ENCODE peak calls at places on chromosomes 5 and 9, in eight cellular contexts. V, U, M, O, Q, K, T and P are unnamed samples.

GRCh38 chr9:80707120-80707519 is 982.2 kb downstream of the TLE1 start:
- DNase-seq in V (no peak), U (no peak), M (no peak), O (no peak), Q (no peak), K (no peak), T (peak; percentile 51), P (no peak)

GRCh38 chr9:1100945-1101344 is 50.8 kb downstream of the DMRT2 start:
- DNase-seq in V (peak; percentile 47), U (no peak), M (peak; percentile 69), O (no peak), Q (peak; percentile 70), K (peak; percentile 45), T (peak; percentile 16), P (no peak)

GRCh38 chr9:133556354-133556753 is 21.9 kb downstream of the ADAMTSL2 start:
- DNase-seq in V (no peak), U (no peak), M (no peak), O (no peak), Q (no peak), K (no peak), T (no peak), P (no peak)

GRCh38 chr5:43409809-43410271 is 2.4 kb downstream of the CCL28 start:
- DNase-seq in V (no peak), U (no peak), M (no peak), O (no peak), Q (no peak), K (no peak), T (no peak), P (no peak)

GRCh38 chr5:177432905-177433657 is 6.6 kb downstream of the GRK6 start:
- DNase-seq in V (no peak), U (no peak), M (peak; percentile 56), O (no peak), Q (no peak), K (no peak), T (no peak), P (no peak)

GRCh38 chr5:140642718-140643117 is 3.5 kb downstream of the TMCO6 start:
- DNase-seq in V (no peak), U (no peak), M (no peak), O (no peak), Q (no peak), K (peak; percentile 95), T (peak; percentile 45), P (no peak)

GRCh38 chr9:109934499-109935214 is 154.7 kb downstream of the PALM2AKAP2 start:
- DNase-seq in V (no peak), U (no peak), M (no peak), O (no peak), Q (no peak), K (peak; percentile 43), T (peak; percentile 85), P (no peak)

GRCh38 chr5:89929173-89929572 is 480.4 kb downstream of the CETN3 start:
- DNase-seq in V (no peak), U (no peak), M (no peak), O (no peak), Q (no peak), K (no peak), T (no peak), P (no peak)

GRCh38 chr9:92988215-92988731 is 41.0 kb downstream of the FGD3 start:
- DNase-seq in V (no peak), U (no peak), M (peak; percentile 23), O (no peak), Q (no peak), K (no peak), T (no peak), P (no peak)

GRCh38 chr5:67010684-67011409 is 185.8 kb downstream of the CD180 start:
- DNase-seq in V (no peak), U (no peak), M (no peak), O (no peak), Q (no peak), K (peak; percentile 43), T (peak; percentile 94), P (no peak)

GRCh38 chr5:139668064-139668880 is 20.1 kb downstream of the CXXC5 start:
- DNase-seq in V (no peak), U (peak; percentile 13), M (peak; percentile 75), O (no peak), Q (peak; percentile 54), K (peak; percentile 54), T (no peak), P (peak; percentile 54)

GRCh38 chr5:149439899-149440655 is 61.0 kb upstream of the IL17B start:
- DNase-seq in V (no peak), U (no peak), M (no peak), O (no peak), Q (peak; percentile 29), K (no peak), T (peak; percentile 47), P (no peak)

GRCh38 chr9:95772320-95773060 is 103.0 kb upstream of the ERCC6L2 start:
- DNase-seq in V (no peak), U (no peak), M (no peak), O (no peak), Q (peak; percentile 21), K (peak; percentile 84), T (peak; percentile 65), P (no peak)

GRCh38 chr9:84379740-84380139 is 39.2 kb upstream of the SLC28A3 start:
- DNase-seq in V (no peak), U (no peak), M (no peak), O (no peak), Q (no peak), K (peak; percentile 82), T (no peak), P (no peak)

GRCh38 chr5:3351581-3352442 is 243.8 kb upstream of the IRX1 start:
- DNase-seq in V (no peak), U (no peak), M (no peak), O (no peak), Q (no peak), K (no peak), T (no peak), P (no peak)
- TF ChIP-seq CTCF in V (no peak), U (no peak), M (no peak), O (no peak), Q (no peak), K (no peak), T (no peak), P (no peak)

GRCh38 chr9:98538203-98538602 is 170.5 kb downstream of the GABBR2 start:
- DNase-seq in V (no peak), U (no peak), M (no peak), O (no peak), Q (no peak), K (no peak), T (no peak), P (no peak)
- TF ChIP-seq CTCF in V (no peak), U (no peak), M (no peak), O (no peak), Q (no peak), K (no peak), T (peak; percentile 3), P (no peak)

GRCh38 chr5:75108931-75109596 is 56.7 kb upstream of the GCNT4 start:
- DNase-seq in V (no peak), U (no peak), M (no peak), O (no peak), Q (no peak), K (no peak), T (no peak), P (no peak)

GRCh38 chr5:75116836-75117235 is 64.5 kb upstream of the GCNT4 start:
- DNase-seq in V (no peak), U (no peak), M (no peak), O (no peak), Q (no peak), K (no peak), T (no peak), P (no peak)

GRCh38 chr5:75108515-75108914 is 56.2 kb upstream of the GCNT4 start:
- DNase-seq in V (no peak), U (no peak), M (no peak), O (no peak), Q (no peak), K (no peak), T (no peak), P (no peak)

GRCh38 chr5:75113354-75113753 is 61.0 kb upstream of the GCNT4 start:
- DNase-seq in V (no peak), U (no peak), M (no peak), O (no peak), Q (no peak), K (no peak), T (no peak), P (no peak)
- TF ChIP-seq CTCF in V (no peak), U (no peak), M (no peak), O (no peak), Q (no peak), K (no peak), T (no peak), P (no peak)

DNA sequence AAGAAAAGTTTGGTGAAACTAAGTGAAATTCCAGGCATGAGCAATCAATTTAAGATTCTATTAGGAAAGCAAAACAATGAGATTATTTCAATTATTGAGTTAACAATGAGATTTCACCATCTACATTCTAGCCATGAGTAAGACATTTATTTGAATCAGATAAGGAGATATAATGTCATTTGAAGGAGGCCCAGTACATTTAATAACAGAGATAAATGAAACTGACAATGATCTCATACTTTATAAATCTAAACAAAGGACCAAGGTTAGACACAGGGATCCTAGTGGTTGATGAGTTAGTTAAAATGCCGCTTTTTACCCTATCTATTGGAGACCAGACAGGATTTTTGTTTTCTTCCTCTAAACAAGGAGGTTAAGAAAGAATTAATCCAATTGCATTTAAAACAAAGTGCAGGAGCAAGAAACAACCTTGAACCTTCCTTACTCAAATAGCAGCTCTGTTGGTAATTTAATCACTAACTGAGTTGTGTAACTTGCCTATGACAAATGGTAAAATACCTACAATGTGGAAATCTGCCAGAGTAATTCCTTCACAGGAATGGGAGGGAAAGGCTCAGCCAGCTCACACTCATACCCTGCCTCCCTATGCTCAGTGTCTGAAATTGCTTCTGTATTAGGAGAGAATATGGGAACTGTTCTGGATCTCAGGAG is 103.5 kb upstream of the NR3C1 start:
- DNase-seq in V (no peak), U (no peak), M (no peak), O (no peak), Q (no peak), K (peak; percentile 94), T (peak; percentile 95), P (no peak)
- TF ChIP-seq CTCF in V (no peak), U (no peak), M (no peak), O (no peak), Q (no peak), K (no peak), T (peak; percentile 27), P (no peak)

GRCh38 chr9:89732295-89732951 is 127.6 kb downstream of the GADD45G start:
- DNase-seq in V (no peak), U (no peak), M (no peak), O (no peak), Q (no peak), K (no peak), T (no peak), P (no peak)

GRCh38 chr9:89729954-89730530 is 125.2 kb downstream of the GADD45G start:
- DNase-seq in V (no peak), U (no peak), M (no peak), O (no peak), Q (no peak), K (no peak), T (no peak), P (no peak)

GRCh38 chr9:89732952-89733349 is 128.1 kb downstream of the GADD45G start:
- DNase-seq in V (no peak), U (no peak), M (no peak), O (no peak), Q (no peak), K (no peak), T (no peak), P (no peak)

GRCh38 chr9:89730715-89731114 is 125.9 kb downstream of the GADD45G start:
- DNase-seq in V (peak; percentile 25), U (no peak), M (peak; percentile 89), O (no peak), Q (no peak), K (no peak), T (no peak), P (no peak)

GRCh38 chr9:89731262-89731980 is 126.6 kb downstream of the GADD45G start:
- DNase-seq in V (no peak), U (no peak), M (no peak), O (no peak), Q (no peak), K (no peak), T (no peak), P (no peak)
- TF ChIP-seq CTCF in V (no peak), U (no peak), M (no peak), O (no peak), Q (no peak), K (no peak), T (no peak), P (no peak)